ENCODE peak calls at places on chromosomes 11 and 22, in six cellular contexts. L is kidney, K is PC-3, I is A549, O is mesenchymal stem cell, D is psoas muscle. C is an unnamed sample. For H3K9me3, the result is how much of the 10 kb centered on the place peaks cover.

GRCh38 chr11:7969756-7970646 is 4.8 kb upstream of the NLRP10 start:
- DNase-seq in L (no peak), I (no peak), K (no peak), O (no peak), D (no peak), C (no peak)

GRCh38 chr11:114821626-114822025 is 143.3 kb downstream of the NXPE2 start:
- DNase-seq in O (no peak), D (no peak), L (no peak), I (no peak), K (peak), C (no peak)

GRCh38 chr11:130071211-130071712 is 1.6 kb downstream of the APLP2 start:
- DNase-seq in D (no peak), K (peak), O (peak), L (no peak), I (peak), C (no peak)

GRCh38 chr11:5722622-5723021 is 13.6 kb upstream of the OR56B1 start:
- DNase-seq in D (no peak), K (no peak), I (no peak), L (no peak), O (no peak), C (no peak)

GRCh38 chr22:29129644-29130201 is 56.9 kb downstream of the KREMEN1 start:
- DNase-seq in D (no peak), K (no peak), L (no peak), I (no peak), O (no peak), C (no peak)

GRCh38 chr11:2511421-2512369 is 66.9 kb downstream of the KCNQ1 start:
- DNase-seq in D (no peak), L (peak), I (no peak), O (no peak), K (no peak), C (no peak)

GRCh38 chr11:96081561-96081960 is 157.7 kb upstream of the MTMR2 start:
- DNase-seq in O (no peak), L (no peak), D (no peak), K (no peak), I (no peak), C (no peak)

GRCh38 chr11:115736146-115736545 is 231.9 kb upstream of the CADM1 start:
- DNase-seq in K (peak), I (no peak), D (no peak), L (no peak), O (no peak), C (no peak)

GRCh38 chr11:75313457-75314272 is 37.8 kb downstream of the ARRB1 start:
- DNase-seq in I (no peak), D (peak), L (peak), O (peak), K (peak), C (no peak)

GRCh38 chr11:16070573-16070972 is 285.8 kb downstream of the SOX6 start:
- DNase-seq in L (peak), K (no peak), O (no peak), I (no peak), D (no peak), C (no peak)

GRCh38 chr11:118607401-118608267 is at the start of gene PHLDB1:
- DNase-seq in D (peak), K (peak), L (peak), O (peak), I (peak), C (peak)

GRCh38 chr22:31134688-31135087 is 5.6 kb downstream of the PLA2G3 start:
- DNase-seq in I (no peak), D (no peak), L (no peak), O (no peak), K (no peak), C (no peak)

GRCh38 chr11:59158206-59159068 is 13.5 kb upstream of the DTX4 start:
- DNase-seq in D (no peak), O (peak), L (no peak), I (peak), K (peak), C (peak)

GRCh38 chr11:117411736-117412135 is 84.1 kb downstream of the CEP164 start:
- DNase-seq in L (no peak), I (no peak), K (no peak), O (no peak), D (no peak), C (no peak)

GRCh38 chr11:33672273-33672672 is 28.4 kb downstream of the C11orf91 start:
- DNase-seq in O (no peak), K (no peak), D (no peak), L (no peak), I (no peak), C (no peak)

GRCh38 chr22:37832022-37832857 is 9.1 kb downstream of the GALR3 start:
- DNase-seq in K (no peak), L (no peak), D (no peak), I (no peak), O (no peak), C (no peak)

GRCh38 chr11:114044042-114044871 is 15.3 kb upstream of the ZBTB16 start:
- DNase-seq in O (peak), D (no peak), I (no peak), K (no peak), L (no peak), C (no peak)

GRCh38 chr11:10376061-10376460 is 71.2 kb downstream of the ADM start:
- DNase-seq in L (no peak), D (no peak), K (no peak), O (no peak), I (no peak), C (no peak)

GRCh38 chr11:82865841-82866240 is 34.4 kb downstream of the PRCP start:
- DNase-seq in L (no peak), D (no peak), K (peak), O (peak), I (no peak), C (no peak)

GRCh38 chr11:2590951-2591754 is 108.6 kb downstream of the KCNQ1OT1 start:
- DNase-seq in I (no peak), K (no peak), O (no peak), D (peak), L (peak), C (peak)

GRCh38 chr22:17884084-17884483 is 109.8 kb upstream of the BID start:
- DNase-seq in L (no peak), D (no peak), K (no peak), O (no peak), I (no peak), C (no peak)

GRCh38 chr11:2150206-2150847 is 10.7 kb downstream of the INS start:
- DNase-seq in O (peak), L (no peak), K (peak), I (peak), D (no peak), C (peak)

GRCh38 chr11:90364527-90364926 is 141.7 kb upstream of the CHORDC1 start:
- DNase-seq in O (no peak), I (no peak), L (no peak), K (no peak), D (no peak), C (no peak)

GRCh38 chr22:23841736-23842404 is 3.1 kb upstream of the DERL3 start:
- DNase-seq in O (no peak), D (no peak), I (no peak), K (no peak), L (peak), C (no peak)

GRCh38 chr11:26709057-26709456 is 12.8 kb downstream of the SLC5A12 start:
- DNase-seq in O (no peak), D (no peak), K (no peak), L (no peak), I (no peak), C (no peak)

GRCh38 chr11:71580057-71581003 is 2.3 kb downstream of the KRTAP5-11 start:
- DNase-seq in D (peak), O (peak), K (peak), I (peak), L (no peak), C (peak)

GRCh38 chr11:38824573-38824972 is 2226.5 kb upstream of the RAG2 start:
- DNase-seq in I (no peak), L (no peak), D (no peak), O (peak), K (peak), C (no peak)

GRCh38 chr11:59755701-59756495 is 722 bp downstream of the STX3 start:
- DNase-seq in O (peak), I (peak), K (peak), D (peak), L (peak), C (no peak)

GRCh38 chr22:28985581-28986290 is 75.9 kb downstream of the C22orf31 start:
- DNase-seq in O (no peak), I (no peak), D (no peak), L (no peak), K (no peak), C (no peak)

GRCh38 chr11:69364901-69365300 is 70.9 kb downstream of the MYEOV start:
- DNase-seq in I (no peak), O (peak), D (no peak), K (peak), L (no peak), C (no peak)

GRCh38 chr11:117519170-117519569 is 191.5 kb downstream of the CEP164 start:
- DNase-seq in D (no peak), O (no peak), L (no peak), I (no peak), K (no peak), C (no peak)

GRCh38 chr11:97684486-97685439 is 1295.0 kb downstream of the JRKL start:
- DNase-seq in I (no peak), D (no peak), L (no peak), K (no peak), O (no peak), C (no peak)
- H3K9me3 ChIP-seq in I (under half), D (under half), L (under half), K (under half), O (under half), C (under half)

DNA sequence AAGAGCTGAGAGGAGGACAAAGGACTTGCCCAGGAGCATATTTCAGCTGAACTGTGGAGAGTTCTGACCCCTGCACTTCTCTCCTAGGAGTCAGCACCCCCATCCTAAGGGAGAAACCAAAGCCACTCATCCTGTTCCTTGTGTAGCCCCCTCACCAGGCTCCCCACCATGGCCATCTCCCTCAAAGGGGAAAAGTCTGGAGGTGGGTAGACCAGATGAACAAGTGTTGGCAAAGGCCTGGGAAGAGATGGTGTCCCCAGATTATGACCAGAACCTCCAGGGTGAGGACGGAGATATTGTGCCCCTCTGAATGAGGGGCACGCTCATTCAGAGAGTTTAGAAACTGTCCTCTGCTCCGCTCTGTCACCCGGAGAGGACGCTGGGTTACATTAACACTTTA is 880.0 kb downstream of the BRD1 start:
- DNase-seq in L (no peak), D (no peak), I (no peak), O (no peak), K (no peak), C (no peak)
- H3K9me3 ChIP-seq in L (under half), D (under half), I (under half), O (under half), K (under half), C (under half)

GRCh38 chr22:36145881-36146280 is 14.7 kb downstream of the APOL3 start:
- DNase-seq in O (peak), K (no peak), I (no peak), L (no peak), D (no peak), C (no peak)

GRCh38 chr22:36143066-36143815 is 17.3 kb downstream of the APOL3 start:
- DNase-seq in I (no peak), L (no peak), K (no peak), O (no peak), D (no peak), C (no peak)

GRCh38 chr22:36143956-36144355 is 16.6 kb downstream of the APOL3 start:
- DNase-seq in L (no peak), D (no peak), K (no peak), I (no peak), O (no peak), C (no peak)

GRCh38 chr22:36144886-36145541 is 15.5 kb downstream of the APOL3 start:
- DNase-seq in K (peak), O (peak), L (peak), I (peak), D (peak), C (peak)

GRCh38 chr22:36141481-36141880 is 19.1 kb downstream of the APOL3 start:
- DNase-seq in I (no peak), D (no peak), K (no peak), L (no peak), O (no peak), C (no peak)
- H3K9me3 ChIP-seq in I (under half), D (under half), K (under half), L (under half), O (under half), C (under half)

GRCh38 chr11:29913352-29913751 is 103.5 kb downstream of the KCNA4 start:
- DNase-seq in D (no peak), O (no peak), I (no peak), K (no peak), L (no peak), C (no peak)
- H3K9me3 ChIP-seq in D (under half), O (under half), I (under half), K (under half), L (under half), C (under half)

C was measured in HAP-1.